ENCODE peak calls at places on chromosome 1, in four cellular contexts. Z is pancreas, D is neuronal stem cell, X is OCI-LY7. H is an unnamed sample.

GRCh38 chr1:65075123-65075976 is 72.7 kb upstream of the AK4 start:
- DNase-seq in Z (no peak), D (peak), X (peak), H (peak)

GRCh38 chr1:28775121-28775942 is 36.6 kb upstream of the OPRD1 start:
- DNase-seq in Z (peak), D (no peak), X (no peak), H (peak)

GRCh38 chr1:90475623-90476022 is 241.5 kb downstream of the BARHL2 start:
- DNase-seq in Z (no peak), D (no peak), X (no peak), H (no peak)

GRCh38 chr1:104488296-104489015 is 738.8 kb downstream of the AMY1C start:
- DNase-seq in Z (no peak), D (no peak), X (no peak), H (no peak)

GRCh38 chr1:2635271-2636010 is 2.6 kb upstream of the MMEL1 start:
- DNase-seq in Z (peak), D (no peak), X (no peak), H (no peak)

GRCh38 chr1:56437959-56438358 is 141.4 kb downstream of the PLPP3 start:
- DNase-seq in Z (no peak), D (no peak), X (no peak), H (no peak)

GRCh38 chr1:201570886-201571624 is 32.1 kb downstream of the NAV1 start:
- DNase-seq in Z (no peak), D (no peak), X (peak), H (no peak)

GRCh38 chr1:18725231-18725895 is 94.7 kb downstream of the PAX7 start:
- DNase-seq in Z (no peak), D (no peak), X (no peak), H (no peak)

GRCh38 chr1:26434161-26434752 is 2.1 kb downstream of the DHDDS start:
- DNase-seq in Z (no peak), D (no peak), X (no peak), H (no peak)

GRCh38 chr1:8880068-8880676 is 1.7 kb upstream of the ENO1 start:
- DNase-seq in Z (no peak), D (no peak), X (peak), H (peak)
- H3K4me3 ChIP-seq in Z (peak), D (no peak), X (peak), H (no peak)

GRCh38 chr1:226351709-226352108 is 42.7 kb upstream of the LIN9 start:
- DNase-seq in Z (no peak), D (no peak), X (peak), H (no peak)

GRCh38 chr1:226349081-226349480 is 40.1 kb upstream of the LIN9 start:
- DNase-seq in Z (no peak), D (no peak), X (peak), H (no peak)

GRCh38 chr1:226349801-226350503 is 41.0 kb upstream of the LIN9 start:
- DNase-seq in Z (no peak), D (no peak), X (peak), H (no peak)

GRCh38 chr1:226353698-226354525 is 44.9 kb upstream of the LIN9 start:
- DNase-seq in Z (no peak), D (no peak), X (peak), H (no peak)

GRCh38 chr1:226350504-226350865 is 41.5 kb upstream of the LIN9 start:
- DNase-seq in Z (no peak), D (no peak), X (no peak), H (no peak)
- H3K27ac ChIP-seq in Z (no peak), D (peak), X (peak), H (no peak)

GRCh38 chr1:157247005-157247763 is 109.0 kb upstream of the ETV3 start:
- DNase-seq in Z (no peak), D (no peak), X (no peak), H (no peak)
- H3K4me3 ChIP-seq in Z (no peak), D (no peak), X (no peak), H (no peak)

GRCh38 chr1:225879521-225880209 is 2.5 kb downstream of the TMEM63A start:
- DNase-seq in Z (no peak), D (no peak), X (peak), H (peak)
- H3K27ac ChIP-seq in Z (peak), D (no peak), X (no peak), H (peak)

GRCh38 chr1:178393370-178393769 is 103.4 kb downstream of the CLEC20A start:
- DNase-seq in Z (no peak), D (no peak), X (no peak), H (no peak)
- H3K4me3 ChIP-seq in Z (no peak), D (no peak), X (no peak), H (no peak)

DNA sequence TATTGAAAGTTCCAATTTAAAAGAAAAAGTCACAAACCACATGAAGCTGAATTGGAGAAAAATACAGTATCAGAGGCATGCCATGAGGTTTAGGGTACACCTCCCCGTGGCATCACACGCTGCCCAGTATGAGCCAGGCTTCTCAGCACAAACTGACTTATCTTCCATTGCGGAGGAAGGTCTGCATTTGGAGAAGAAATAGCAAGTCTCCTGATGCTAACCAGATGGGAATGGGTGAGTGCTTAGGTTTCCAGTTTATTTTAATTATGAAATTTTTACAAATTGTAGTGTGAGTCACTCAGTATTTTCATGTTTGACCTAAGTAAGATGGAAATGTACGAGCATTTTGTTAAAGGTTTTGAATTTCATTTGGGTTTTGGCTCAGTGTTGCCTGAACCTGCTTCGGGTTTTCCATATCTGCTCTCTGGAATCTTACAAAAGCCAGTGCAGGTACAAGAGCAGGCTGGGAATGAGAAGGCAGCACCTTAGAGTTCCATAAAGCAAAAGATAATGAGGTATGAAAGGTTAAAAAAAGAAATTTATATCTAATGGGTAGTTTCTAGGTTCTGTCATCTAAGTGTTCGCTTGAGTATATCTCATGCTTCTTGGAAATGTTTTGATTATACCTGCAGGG is 213.8 kb downstream of the PATJ start:
- DNase-seq in Z (no peak), D (no peak), X (no peak), H (no peak)
- H3K27ac ChIP-seq in Z (no peak), D (no peak), X (no peak), H (no peak)